ENCODE peak calls at places on chromosomes 11 and 22, in five cellular contexts. V, Y, G, U and D are unnamed samples.

GRCh38 chr11:68843703-68844312 is 2.1 kb upstream of the CPT1A start:
- DNase-seq in V (peak), Y (no peak), G (peak), U (no peak), D (no peak)

GRCh38 chr11:65932558-65932919 is 12.7 kb upstream of the TSGA10IP start:
- DNase-seq in V (no peak), Y (no peak), G (no peak), U (no peak), D (no peak)

GRCh38 chr11:95152878-95153856 is 63.5 kb downstream of the ENDOD1 start:
- DNase-seq in V (no peak), Y (no peak), G (no peak), U (no peak), D (no peak)

GRCh38 chr11:12066056-12066798 is 44.2 kb upstream of the MICAL2 start:
- DNase-seq in V (no peak), Y (no peak), G (no peak), U (no peak), D (peak)

GRCh38 chr11:76313913-76314740 is 66.8 kb downstream of the THAP12 start:
- DNase-seq in V (no peak), Y (no peak), G (no peak), U (no peak), D (no peak)

GRCh38 chr22:32661737-32662586 is 139.5 kb upstream of the TIMP3 start:
- DNase-seq in V (no peak), Y (no peak), G (no peak), U (no peak), D (peak)

GRCh38 chr11:30002157-30002556 is 14.7 kb downstream of the KCNA4 start:
- DNase-seq in V (no peak), Y (no peak), G (no peak), U (no peak), D (no peak)

GRCh38 chr11:13384837-13385417 is 78.1 kb downstream of the BTBD10 start:
- DNase-seq in V (no peak), Y (peak), G (no peak), U (peak), D (peak)

GRCh38 chr11:13278620-13279486 is 1.3 kb downstream of the BMAL1 start:
- DNase-seq in V (no peak), Y (peak), G (no peak), U (no peak), D (no peak)

GRCh38 chr11:72676874-72677341 is 2.7 kb upstream of the PDE2A start:
- DNase-seq in V (peak), Y (no peak), G (peak), U (no peak), D (no peak)

GRCh38 chr22:22593964-22594656 is 35.0 kb upstream of the PRAME start:
- DNase-seq in V (peak), Y (peak), G (peak), U (no peak), D (no peak)

GRCh38 chr22:24450600-24450999 is 23.2 kb downstream of the ADORA2A start:
- DNase-seq in V (no peak), Y (peak), G (no peak), U (peak), D (no peak)

GRCh38 chr22:25402501-25403283 is 161.8 kb upstream of the GRK3 start:
- DNase-seq in V (no peak), Y (no peak), G (no peak), U (no peak), D (no peak)

GRCh38 chr22:23404689-23405365 is 175.3 kb downstream of the IGLL1 start:
- DNase-seq in V (peak), Y (no peak), G (no peak), U (no peak), D (no peak)

GRCh38 chr11:114291847-114292680 is 4.1 kb upstream of the NNMT start:
- DNase-seq in V (no peak), Y (no peak), G (no peak), U (peak), D (no peak)

GRCh38 chr11:114293201-114293711 is 2.9 kb upstream of the NNMT start:
- DNase-seq in V (no peak), Y (no peak), G (no peak), U (no peak), D (no peak)

GRCh38 chr11:114289779-114290178 is 6.4 kb upstream of the NNMT start:
- DNase-seq in V (no peak), Y (no peak), G (no peak), U (no peak), D (no peak)

GRCh38 chr11:114290503-114291239 is 5.5 kb upstream of the NNMT start:
- DNase-seq in V (no peak), Y (no peak), G (no peak), U (no peak), D (no peak)

DNA sequence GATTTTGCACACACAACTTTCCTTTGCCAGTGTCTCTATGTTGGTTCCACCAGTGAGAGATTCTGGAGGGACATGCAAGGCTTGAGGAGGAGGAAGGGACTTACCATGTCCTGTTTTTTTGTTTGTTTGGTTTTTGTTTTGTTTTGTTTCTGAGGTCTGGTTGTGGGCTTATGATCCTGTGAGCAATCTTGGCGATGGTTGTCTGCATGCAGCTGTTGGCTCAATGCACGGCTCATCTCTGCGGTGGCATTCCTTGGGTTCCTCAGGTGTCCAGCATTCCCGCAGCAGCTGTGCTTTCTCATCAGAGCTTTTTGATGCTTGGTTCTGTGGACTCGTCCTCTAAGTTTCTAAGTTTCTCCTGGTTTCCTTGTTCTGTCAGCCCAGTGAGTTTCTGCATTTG is 4.8 kb upstream of the NNMT start:
- DNase-seq in V (no peak), Y (no peak), G (no peak), U (no peak), D (no peak)
- H3K4me3 ChIP-seq in V (peak), Y (no peak), G (no peak), U (no peak), D (no peak)

DNA sequence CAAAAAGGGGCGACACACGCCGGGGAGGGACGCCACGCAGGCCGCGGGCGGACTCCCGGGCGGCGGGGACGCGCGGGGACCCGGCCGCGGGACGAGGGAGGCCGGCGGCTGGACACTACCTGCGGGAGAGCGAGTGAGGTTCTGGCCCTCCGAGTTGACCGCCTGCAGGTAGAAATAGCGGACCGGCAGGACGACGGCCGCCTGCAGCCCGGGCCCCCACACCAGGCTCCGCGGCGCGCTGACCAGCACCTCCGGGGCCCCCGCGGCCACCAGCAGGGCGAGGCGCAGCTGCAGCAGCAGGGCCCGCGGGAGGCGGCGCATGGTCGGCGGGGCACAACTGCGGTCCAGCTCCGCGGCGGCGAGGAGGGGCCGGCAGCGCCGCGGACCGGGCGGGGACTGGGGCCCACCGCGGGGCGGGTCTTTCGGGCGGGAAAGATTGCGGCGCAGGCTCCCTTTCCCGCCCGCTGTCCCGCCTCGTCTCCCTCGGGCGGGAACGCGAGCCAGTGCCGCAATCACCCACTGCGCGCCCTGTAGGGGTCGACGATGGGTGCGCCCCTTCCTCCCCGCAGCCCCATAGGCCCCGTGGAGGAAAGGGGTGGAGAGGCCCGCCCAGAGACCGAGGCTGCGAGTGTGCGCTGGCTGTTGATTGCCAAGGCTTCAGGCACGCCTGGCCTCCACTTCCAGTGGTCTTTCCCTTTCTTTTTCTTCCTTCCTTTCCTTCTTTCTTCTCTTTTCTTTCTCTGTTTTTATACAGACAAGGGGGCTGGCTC is at the start of gene POGLUT3:
- DNase-seq in V (peak), Y (peak), G (peak), U (no peak), D (no peak)
- TF ChIP-seq CTCF in V (no peak), Y (no peak), G (no peak), U (no peak), D (no peak)

DNA sequence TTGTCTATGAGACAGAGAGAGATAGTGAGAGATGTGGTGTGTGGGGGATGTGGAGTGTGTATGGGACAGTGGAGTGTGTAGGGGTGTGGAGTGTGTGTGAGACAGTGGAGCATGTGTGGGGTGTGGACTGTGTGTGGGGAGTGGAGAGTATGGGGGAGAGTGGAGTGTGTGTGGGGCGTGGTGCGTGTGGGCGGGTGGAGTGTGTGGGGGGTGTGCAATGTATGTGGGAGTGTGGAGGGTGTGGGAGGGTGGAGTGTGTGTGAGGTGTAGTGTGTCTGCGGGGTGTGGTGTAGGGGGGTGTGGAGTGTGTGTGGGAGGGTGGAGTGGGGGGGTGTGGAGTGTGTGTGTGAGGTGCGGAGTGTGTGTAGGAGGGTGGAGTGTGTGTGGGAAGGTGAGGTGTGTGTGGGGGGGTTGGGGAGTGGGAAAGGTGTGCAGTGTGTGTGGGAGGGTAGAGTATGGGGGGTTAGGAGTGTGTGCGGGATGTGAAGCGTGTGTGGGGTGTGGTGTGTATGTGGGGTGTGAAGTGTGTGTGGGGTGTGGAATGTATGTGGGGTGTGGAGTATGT is 356.9 kb downstream of the CADM1 start:
- DNase-seq in V (no peak), Y (no peak), G (no peak), U (no peak), D (no peak)
- H3K4me3 ChIP-seq in V (no peak), Y (no peak), G (no peak), U (no peak), D (no peak)

GRCh38 chr22:38861170-38861874 is 10.7 kb downstream of the CBX6 start:
- DNase-seq in V (no peak), Y (no peak), G (no peak), U (no peak), D (no peak)
- TF ChIP-seq CTCF in V (no peak), Y (no peak), G (no peak), U (peak), D (no peak)

DNA sequence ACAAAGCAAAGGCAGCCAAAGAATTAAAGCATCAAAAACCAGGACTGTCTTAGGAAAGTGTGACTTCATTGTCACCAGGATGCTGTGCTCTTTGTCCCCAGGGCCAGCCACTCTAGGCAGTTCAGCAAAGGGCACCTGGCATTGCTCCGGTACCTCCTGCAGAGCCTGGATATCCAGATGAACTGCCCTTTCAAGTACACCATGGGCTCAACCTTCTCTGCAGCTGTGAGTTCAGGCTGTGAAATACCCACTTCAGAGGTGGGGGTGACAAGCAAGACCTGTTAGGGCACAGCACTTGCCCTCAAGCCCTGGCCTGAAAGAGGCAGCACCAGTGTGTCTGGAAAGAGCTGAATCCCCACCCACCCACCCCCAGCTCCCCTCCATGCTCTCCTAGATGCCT is 44.5 kb downstream of the KCNQ1OT1 start:
- DNase-seq in V (no peak), Y (no peak), G (no peak), U (no peak), D (no peak)
- H3K4me3 ChIP-seq in V (no peak), Y (no peak), G (no peak), U (no peak), D (no peak)

GRCh38 chr11:60761436-60762190 is 4.9 kb downstream of the MS4A15 start:
- DNase-seq in V (no peak), Y (no peak), G (no peak), U (no peak), D (no peak)

GRCh38 chr11:60763692-60764369 is 7.2 kb downstream of the MS4A15 start:
- DNase-seq in V (no peak), Y (no peak), G (no peak), U (no peak), D (no peak)

GRCh38 chr11:60765355-60765754 is 8.7 kb downstream of the MS4A15 start:
- DNase-seq in V (no peak), Y (no peak), G (no peak), U (no peak), D (no peak)

GRCh38 chr11:60764879-60765278 is 8.2 kb downstream of the MS4A15 start:
- DNase-seq in V (no peak), Y (no peak), G (no peak), U (no peak), D (no peak)

DNA sequence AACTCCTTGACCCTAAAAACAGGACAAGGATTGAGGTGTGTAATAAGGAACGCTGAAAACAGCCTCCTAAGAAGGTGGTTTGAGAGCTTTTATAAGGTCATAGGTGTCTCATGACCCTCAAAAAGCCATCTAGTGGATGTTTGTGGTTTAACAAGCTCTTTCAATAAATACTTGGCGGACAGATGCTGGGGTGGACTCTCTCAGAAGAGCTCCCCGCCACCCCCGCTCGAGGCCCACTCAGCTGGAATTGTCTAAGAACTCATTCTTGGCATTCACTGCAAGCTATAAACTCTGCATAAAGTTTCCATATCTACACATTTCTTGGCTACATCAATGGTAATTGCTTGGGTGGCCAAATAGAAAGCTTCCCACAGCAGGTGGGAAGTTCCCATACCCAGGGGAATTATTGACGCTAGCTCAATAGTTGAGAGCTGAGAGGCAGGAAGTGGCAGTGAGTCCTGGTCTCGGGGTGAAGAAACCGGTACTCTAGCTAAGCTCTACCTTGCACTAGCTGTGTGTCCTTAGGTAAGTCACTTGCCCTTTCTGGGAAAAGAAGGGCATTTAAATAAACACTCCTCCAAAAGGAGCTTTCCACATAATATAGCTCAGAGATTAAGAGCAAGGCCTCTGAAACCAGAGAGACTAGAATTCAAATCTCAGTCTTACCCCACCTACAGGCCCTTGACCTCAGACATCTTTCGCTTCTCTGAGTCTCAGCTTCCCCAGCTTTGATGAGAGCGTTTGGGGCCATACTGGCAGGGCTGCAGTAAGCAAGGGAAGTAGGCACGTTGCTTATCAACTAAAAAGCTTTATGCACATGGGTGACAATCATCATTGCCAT is 6.4 kb downstream of the MS4A15 start:
- DNase-seq in V (no peak), Y (no peak), G (no peak), U (no peak), D (no peak)
- TF ChIP-seq CTCF in V (no peak), Y (peak), G (no peak), U (peak), D (peak)

GRCh38 chr11:34356918-34357645 is 728 bp downstream of the ABTB2 start:
- DNase-seq in V (peak), Y (peak), G (peak), U (no peak), D (no peak)

GRCh38 chr11:34354782-34355181 is 3.0 kb downstream of the ABTB2 start:
- DNase-seq in V (no peak), Y (no peak), G (no peak), U (no peak), D (no peak)

GRCh38 chr11:34356130-34356529 is 1.7 kb downstream of the ABTB2 start:
- DNase-seq in V (no peak), Y (no peak), G (no peak), U (no peak), D (no peak)

GRCh38 chr11:34356576-34356917 is 1.3 kb downstream of the ABTB2 start:
- DNase-seq in V (no peak), Y (no peak), G (peak), U (no peak), D (no peak)

GRCh38 chr11:34355726-34356125 is 2.1 kb downstream of the ABTB2 start:
- DNase-seq in V (no peak), Y (no peak), G (no peak), U (no peak), D (no peak)
- H3K4me3 ChIP-seq in V (peak), Y (peak), G (peak), U (peak), D (peak)

GRCh38 chr11:35717043-35717442 is 54.5 kb downstream of the TRIM44 start:
- DNase-seq in V (no peak), Y (no peak), G (no peak), U (no peak), D (no peak)
- TF ChIP-seq CTCF in V (no peak), Y (peak), G (no peak), U (peak), D (peak)

GRCh38 chr11:83681944-83682644 is 395.9 kb upstream of the CCDC90B start:
- DNase-seq in V (no peak), Y (no peak), G (no peak), U (no peak), D (no peak)
- H3K4me3 ChIP-seq in V (peak), Y (no peak), G (peak), U (peak), D (no peak)